ENCODE peak calls at places on chromosomes 16 and 17, in four cellular contexts. O, R, E and G are unnamed samples.

GRCh38 chr17:74452027-74452840 is 14.2 kb upstream of the CD300A start:
- DNase-seq in O (no peak), R (no peak), E (no peak), G (no peak)

GRCh38 chr17:45812102-45812501 is 28.0 kb downstream of the CRHR1 start:
- DNase-seq in R (no peak), O (no peak), E (peak), G (peak)

GRCh38 chr17:38947189-38947588 is 20.0 kb downstream of the FBXO47 start:
- DNase-seq in O (no peak), R (no peak), E (no peak), G (no peak)

GRCh38 chr16:86065711-86066110 is 166.7 kb downstream of the IRF8 start:
- DNase-seq in R (no peak), O (no peak), E (no peak), G (no peak)

GRCh38 chr17:68289473-68289872 is 1.5 kb downstream of the SLC16A6 start:
- DNase-seq in R (no peak), E (no peak), O (no peak), G (no peak)

GRCh38 chr16:20898938-20899502 is 1.1 kb downstream of the DCUN1D3 start:
- DNase-seq in E (no peak), R (peak), O (no peak), G (no peak)

GRCh38 chr16:71542377-71542776 is 16.2 kb downstream of the CHST4 start:
- DNase-seq in E (no peak), R (peak), O (no peak), G (peak)

GRCh38 chr17:5837055-5837491 is 233.1 kb upstream of the WSCD1 start:
- DNase-seq in E (no peak), O (no peak), R (no peak), G (peak)

GRCh38 chr16:83830769-83831450 is 23.1 kb downstream of the HSBP1 start:
- DNase-seq in O (no peak), E (no peak), R (no peak), G (no peak)

GRCh38 chr16:87132361-87133014 is 184.7 kb downstream of the C16orf95 start:
- DNase-seq in E (no peak), O (no peak), R (peak), G (peak)

GRCh38 chr16:50812046-50812445 is 70.2 kb downstream of the CYLD start:
- DNase-seq in R (no peak), E (no peak), O (no peak), G (no peak)

GRCh38 chr17:78806451-78806850 is 24.4 kb upstream of the CYTH1 start:
- DNase-seq in R (no peak), E (no peak), O (no peak), G (no peak)

GRCh38 chr17:83055911-83056582 is 23.4 kb upstream of the METRNL start:
- DNase-seq in O (no peak), R (peak), E (no peak), G (peak)

GRCh38 chr17:68576811-68577551 is 24.2 kb downstream of the FAM20A start:
- DNase-seq in R (no peak), E (peak), O (no peak), G (no peak)